ENCODE peak calls at places on chromosomes 11 and 22, in seven cellular contexts. A is lower lobe of right lung, U is GM12891, L is left cardiac atrium, E is nephron progenitor cell, J is GM18507, O is ACHN. F is an unnamed sample.

GRCh38 chr22:49934891-49935557 is 16.6 kb downstream of the CRELD2 start:
- DNase-seq in L (peak), J (peak), O (peak), U (peak), A (peak), E (peak), F (no peak)

GRCh38 chr11:2263724-2264360 is 6.5 kb downstream of the ASCL2 start:
- DNase-seq in L (no peak), O (no peak), A (no peak), J (no peak), E (no peak), U (no peak), F (no peak)

GRCh38 chr22:49206281-49206680 is 621.4 kb downstream of the BRD1 start:
- DNase-seq in J (no peak), A (no peak), O (no peak), U (no peak), L (no peak), E (no peak), F (no peak)

GRCh38 chr11:100753562-100753961 is 66.5 kb downstream of the ARHGAP42 start:
- DNase-seq in U (no peak), O (no peak), A (no peak), E (peak), L (no peak), J (no peak), F (no peak)

GRCh38 chr11:46669606-46670243 is 30.7 kb downstream of the ARHGAP1 start:
- DNase-seq in U (no peak), J (no peak), O (peak), A (no peak), E (no peak), L (peak), F (no peak)

GRCh38 chr11:125679397-125679796 is 1.2 kb downstream of the ACRV1 start:
- DNase-seq in J (no peak), A (no peak), U (no peak), E (no peak), L (no peak), O (peak), F (no peak)

GRCh38 chr11:129277216-129277838 is 85.2 kb upstream of the ARHGAP32 start:
- DNase-seq in O (peak), U (no peak), A (no peak), E (no peak), J (no peak), L (no peak), F (no peak)

GRCh38 chr11:86696004-86696403 is 23.6 kb upstream of the ME3 start:
- DNase-seq in L (no peak), J (no peak), O (peak), E (no peak), U (no peak), A (no peak), F (peak)

GRCh38 chr11:63609971-63610580 is 4.2 kb downstream of the PLAAT3 start:
- DNase-seq in J (no peak), E (no peak), U (no peak), L (no peak), A (no peak), O (peak), F (no peak)

GRCh38 chr11:16741473-16741872 is 3.0 kb downstream of the C11orf58 start:
- DNase-seq in J (no peak), E (no peak), L (no peak), O (no peak), U (no peak), A (no peak), F (no peak)

GRCh38 chr11:120184946-120185677 is 25.7 kb upstream of the OAF start:
- DNase-seq in E (peak), A (no peak), U (no peak), J (no peak), O (peak), L (peak), F (no peak)

GRCh38 chr11:1864216-1864615 is 11.3 kb downstream of the LSP1 start:
- DNase-seq in U (no peak), A (peak), E (no peak), L (no peak), O (no peak), J (no peak), F (no peak)

GRCh38 chr11:111308140-111308539 is 9.8 kb downstream of the POU2AF3 start:
- DNase-seq in E (no peak), A (peak), U (no peak), L (no peak), O (peak), J (no peak), F (no peak)

GRCh38 chr11:92268546-92268945 is 43.9 kb downstream of the FAT3 start:
- DNase-seq in E (no peak), J (no peak), A (no peak), O (peak), L (no peak), U (no peak), F (no peak)

GRCh38 chr11:10982695-10983492 is 125.0 kb upstream of the ZBED5 start:
- DNase-seq in J (no peak), U (no peak), A (no peak), L (no peak), E (no peak), O (peak), F (no peak)

GRCh38 chr11:46684364-46684763 is 16.1 kb downstream of the ARHGAP1 start:
- DNase-seq in A (no peak), E (no peak), O (no peak), J (no peak), L (no peak), U (no peak), F (no peak)

GRCh38 chr11:74321487-74322188 is 10.2 kb upstream of the P4HA3 start:
- DNase-seq in U (no peak), A (no peak), O (peak), J (no peak), L (no peak), E (peak), F (no peak)

GRCh38 chr22:29121124-29121523 is 48.3 kb downstream of the KREMEN1 start:
- DNase-seq in L (no peak), E (no peak), O (no peak), A (no peak), J (no peak), U (no peak), F (no peak)

GRCh38 chr11:16669799-16670415 is 68.5 kb upstream of the C11orf58 start:
- DNase-seq in J (no peak), A (no peak), E (no peak), L (no peak), O (peak), U (no peak), F (no peak)

GRCh38 chr11:102799656-102800339 is 1.8 kb upstream of the MMP1 start:
- DNase-seq in A (no peak), L (no peak), U (no peak), E (no peak), J (no peak), O (no peak), F (peak)

GRCh38 chr11:118648291-118648690 is 31.2 kb downstream of the TREH start:
- DNase-seq in U (no peak), J (no peak), A (peak), E (no peak), L (peak), O (no peak), F (no peak)

GRCh38 chr22:30434775-30435315 is 9.3 kb downstream of the MTFP1 start:
- DNase-seq in L (no peak), O (no peak), A (no peak), J (no peak), U (no peak), E (no peak), F (no peak)

GRCh38 chr11:109960831-109961230 is 132.4 kb upstream of the ZC3H12C start:
- DNase-seq in O (no peak), L (peak), A (no peak), E (no peak), J (no peak), U (no peak), F (peak)

GRCh38 chr11:29343465-29344333 is 673.1 kb downstream of the KCNA4 start:
- DNase-seq in O (peak), U (no peak), E (peak), L (peak), A (peak), J (peak), F (no peak)

GRCh38 chr11:285021-285893 is 3.7 kb upstream of the PGGHG start:
- DNase-seq in J (no peak), A (no peak), O (no peak), L (no peak), E (no peak), U (peak), F (no peak)

GRCh38 chr22:50489363-50490243 is 2.9 kb downstream of the MIOX start:
- DNase-seq in E (no peak), L (no peak), J (no peak), U (no peak), A (no peak), O (no peak), F (no peak)

GRCh38 chr11:1254733-1255132 is 31.9 kb downstream of the MUC5B start:
- DNase-seq in E (no peak), A (no peak), O (no peak), J (no peak), L (no peak), U (no peak), F (no peak)

GRCh38 chr11:121067912-121068652 is 33.0 kb upstream of the TECTA start:
- DNase-seq in O (no peak), A (no peak), E (no peak), J (no peak), U (no peak), L (no peak), F (no peak)

GRCh38 chr11:3947084-3947483 is 91.6 kb downstream of the STIM1 start:
- DNase-seq in E (no peak), A (no peak), U (no peak), J (peak), O (no peak), L (no peak), F (peak)

GRCh38 chr11:47189100-47189834 is 3.0 kb upstream of the PACSIN3 start:
- DNase-seq in U (no peak), O (peak), L (no peak), A (no peak), J (no peak), E (no peak), F (peak)

GRCh38 chr11:13008625-13009475 is at the start of gene RASSF10:
- DNase-seq in L (peak), U (peak), A (peak), E (peak), J (no peak), O (peak), F (no peak)

GRCh38 chr22:27100789-27101188 is 443.4 kb downstream of the MIAT start:
- DNase-seq in A (no peak), U (no peak), E (peak), O (peak), J (no peak), L (no peak), F (no peak)

GRCh38 chr11:68041617-68042218 is 2.9 kb downstream of the TCIRG1 start:
- DNase-seq in J (no peak), E (no peak), U (no peak), O (no peak), A (peak), L (no peak), F (no peak)

GRCh38 chr22:37457093-37457893 is 28.9 kb downstream of the MFNG start:
- DNase-seq in A (peak), E (peak), J (peak), L (peak), O (peak), U (peak), F (no peak)

GRCh38 chr11:97815667-97816066 is 1205.1 kb upstream of the CNTN5 start:
- DNase-seq in A (no peak), E (no peak), U (no peak), O (no peak), L (no peak), J (no peak), F (no peak)

GRCh38 chr22:26545385-26545784 is 33.1 kb upstream of the TFIP11 start:
- DNase-seq in U (no peak), A (no peak), O (no peak), L (no peak), J (no peak), E (no peak), F (no peak)

GRCh38 chr22:50691521-50691920 is 18.9 kb downstream of the SHANK3 start:
- DNase-seq in O (peak), E (peak), J (no peak), L (no peak), U (no peak), A (no peak), F (peak)